ENCODE peak calls at places on chromosomes 16 and 17, in six cellular contexts. C is K562, M is H1, I is GM12891, B is HepG2, H is GM12878. X is an unnamed sample.

GRCh38 chr17:34366051-34366450 is 3.0 kb upstream of the CCL1 start:
- DNase-seq in C (no peak), M (no peak), I (no peak), B (no peak), H (no peak), X (no peak)

GRCh38 chr17:69485901-69486643 is 71.6 kb downstream of the MAP2K6 start:
- DNase-seq in C (no peak), M (no peak), I (no peak), B (no peak), H (no peak), X (no peak)

GRCh38 chr16:78611318-78611717 is 511.9 kb downstream of the WWOX start:
- DNase-seq in C (no peak), M (no peak), I (no peak), B (no peak), H (no peak), X (no peak)

GRCh38 chr17:70202840-70203239 is 33.5 kb downstream of the KCNJ2 start:
- DNase-seq in C (no peak), M (no peak), I (no peak), B (no peak), H (no peak), X (no peak)

GRCh38 chr16:56972898-56973689 is 11.3 kb downstream of the CETP start:
- DNase-seq in C (no peak), M (no peak), I (no peak), B (peak), H (no peak), X (no peak)

GRCh38 chr16:81485225-81485624 is 40.6 kb downstream of the CMIP start:
- DNase-seq in C (no peak), M (no peak), I (no peak), B (no peak), H (no peak), X (no peak)

GRCh38 chr16:4734730-4735575 is 616 bp downstream of the DNAAF8 start:
- DNase-seq in C (peak), M (peak), I (peak), B (peak), H (no peak), X (peak)

GRCh38 chr17:48483471-48484131 is 47.2 kb downstream of the HOXB1 start:
- DNase-seq in C (peak), M (no peak), I (peak), B (no peak), H (no peak), X (no peak)

GRCh38 chr17:19398301-19399181 is 11.6 kb upstream of the MFAP4 start:
- DNase-seq in C (no peak), M (no peak), I (no peak), B (no peak), H (no peak), X (no peak)

GRCh38 chr17:43702636-43703035 is 40.9 kb upstream of the MEOX1 start:
- DNase-seq in C (peak), M (peak), I (no peak), B (peak), H (no peak), X (no peak)

GRCh38 chr17:7043544-7044268 is at the start of gene SLC16A11:
- DNase-seq in C (no peak), M (peak), I (peak), B (no peak), H (no peak), X (no peak)

GRCh38 chr17:8123695-8124349 is at the start of gene HES7:
- DNase-seq in C (no peak), M (peak), I (no peak), B (no peak), H (no peak), X (no peak)

GRCh38 chr17:76696763-76697701 is 13.7 kb downstream of the MXRA7 start:
- DNase-seq in C (no peak), M (no peak), I (peak), B (peak), H (peak), X (peak)

GRCh38 chr17:17322516-17323510 is 19.6 kb downstream of the NT5M start:
- DNase-seq in C (no peak), M (no peak), I (no peak), B (no peak), H (no peak), X (no peak)

GRCh38 chr17:47714773-47715396 is 18.2 kb upstream of the TBX21 start:
- DNase-seq in C (no peak), M (no peak), I (no peak), B (no peak), H (peak), X (no peak)

GRCh38 chr16:88948781-88949490 is 28.1 kb downstream of the CBFA2T3 start:
- DNase-seq in C (no peak), M (no peak), I (no peak), B (no peak), H (no peak), X (no peak)

GRCh38 chr17:7956208-7956965 is 24.4 kb downstream of the CNTROB start:
- DNase-seq in C (no peak), M (no peak), I (no peak), B (no peak), H (no peak), X (no peak)

GRCh38 chr16:80433617-80434016 is 107.2 kb upstream of the DYNLRB2 start:
- DNase-seq in C (no peak), M (no peak), I (no peak), B (no peak), H (no peak), X (no peak)

GRCh38 chr17:5585814-5586558 is 1.7 kb upstream of the NLRP1 start:
- DNase-seq in C (peak), M (no peak), I (no peak), B (no peak), H (peak), X (no peak)

GRCh38 chr16:88920618-88921602 is 54.5 kb upstream of the PABPN1L start:
- DNase-seq in C (peak), M (no peak), I (peak), B (no peak), H (no peak), X (peak)

GRCh38 chr17:81342700-81343070 is 47.6 kb upstream of the SLC38A10 start:
- DNase-seq in C (no peak), M (peak), I (no peak), B (no peak), H (no peak), X (no peak)

GRCh38 chr17:50114849-50115357 is 15.1 kb downstream of the SAMD14 start:
- DNase-seq in C (no peak), M (peak), I (no peak), B (peak), H (no peak), X (no peak)

GRCh38 chr16:9092282-9092962 is 978 bp downstream of the HAPSTR1 start:
- DNase-seq in C (peak), M (peak), I (peak), B (peak), H (no peak), X (peak)

GRCh38 chr17:17127730-17128291 is 78.3 kb downstream of the PLD6 start:
- DNase-seq in C (no peak), M (no peak), I (no peak), B (no peak), H (no peak), X (no peak)

GRCh38 chr17:72574675-72575510 is 454.1 kb downstream of the SOX9 start:
- DNase-seq in C (no peak), M (no peak), I (no peak), B (no peak), H (no peak), X (no peak)

GRCh38 chr17:44360826-44361225 is 2.8 kb downstream of the FAM171A2 start:
- DNase-seq in C (peak), M (no peak), I (no peak), B (no peak), H (no peak), X (no peak)

GRCh38 chr17:77667478-77667877 is 291.0 kb upstream of the TNRC6C start:
- DNase-seq in C (no peak), M (no peak), I (no peak), B (no peak), H (no peak), X (no peak)

DNA sequence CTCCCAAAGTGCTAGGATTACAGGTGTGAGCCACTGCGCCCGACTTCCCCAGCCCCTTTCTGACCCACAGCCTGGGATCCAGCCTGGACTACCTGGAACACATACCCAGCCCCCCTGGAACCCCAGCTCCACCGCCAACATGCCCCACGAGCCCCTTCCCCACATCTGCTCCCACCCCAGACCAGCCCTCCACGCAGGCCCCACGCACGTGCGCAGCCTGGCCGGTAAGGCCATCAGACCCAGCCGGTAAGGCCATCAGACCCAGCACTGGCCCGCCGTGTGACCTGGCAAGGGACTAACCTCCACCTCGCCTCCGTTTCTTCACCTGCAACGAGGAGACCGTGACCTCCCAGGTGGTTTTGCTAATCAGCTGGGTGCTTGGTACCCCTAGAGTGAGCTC is 46.5 kb downstream of the RPH3AL start:
- DNase-seq in C (no peak), M (no peak), I (no peak), B (no peak), H (no peak), X (no peak)
- TF ChIP-seq TAF1 in C (no peak), M (no peak), I (no peak), B (no peak), H (no peak), X (no peak)

DNA sequence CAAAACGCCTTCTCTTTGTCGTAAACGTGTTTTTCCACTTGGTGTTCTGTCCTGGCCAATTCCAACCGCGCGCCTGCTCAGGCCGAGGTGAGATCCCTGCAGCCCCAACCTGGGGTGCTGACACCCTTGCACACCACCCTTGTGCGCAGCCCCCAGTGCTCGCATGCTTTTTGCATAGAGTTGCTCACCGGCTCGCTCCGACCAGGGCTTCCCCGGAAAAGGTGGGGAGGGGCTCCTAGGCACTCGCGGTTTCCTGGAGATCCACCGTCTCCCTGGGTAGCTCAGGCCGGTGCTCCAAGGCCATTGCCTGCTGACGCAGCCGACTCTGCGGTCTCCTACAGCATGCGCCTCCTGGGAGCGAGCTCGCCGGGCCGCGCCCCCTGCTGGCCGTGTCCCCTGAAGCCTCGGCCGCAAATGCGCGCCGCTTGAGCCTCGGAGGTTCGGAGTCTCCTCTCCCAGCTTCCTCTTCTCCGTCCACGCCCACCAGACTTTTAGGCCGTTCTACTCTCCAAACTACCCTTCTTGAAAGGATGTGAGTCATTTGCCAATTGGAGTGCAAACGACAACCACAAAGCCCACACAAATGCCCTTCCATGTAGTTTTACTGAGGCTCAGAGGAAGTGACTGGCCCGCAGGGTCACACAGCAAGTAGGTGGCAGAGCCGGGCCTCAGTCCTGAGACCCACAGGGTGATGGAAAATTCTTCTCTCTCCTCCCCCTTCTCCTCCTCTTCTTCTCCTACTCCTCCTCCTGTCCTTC is 7.2 kb upstream of the PDP2 start:
- DNase-seq in C (peak), M (peak), I (peak), B (peak), H (peak), X (peak)
- TF ChIP-seq POLR2AphosphoS5 in C (no peak), M (no peak), I (no peak), B (no peak), H (no peak), X (no peak)

GRCh38 chr16:1356061-1356900 is 4.5 kb downstream of the GNPTG start:
- DNase-seq in C (no peak), M (no peak), I (no peak), B (no peak), H (no peak), X (no peak)

GRCh38 chr16:1354815-1355214 is 3.1 kb downstream of the GNPTG start:
- DNase-seq in C (peak), M (no peak), I (no peak), B (no peak), H (no peak), X (no peak)

GRCh38 chr16:1361685-1362360 is 10.1 kb downstream of the GNPTG start:
- DNase-seq in C (no peak), M (no peak), I (no peak), B (no peak), H (no peak), X (no peak)

GRCh38 chr16:1355591-1355990 is 3.9 kb downstream of the GNPTG start:
- DNase-seq in C (no peak), M (no peak), I (no peak), B (no peak), H (no peak), X (no peak)

DNA sequence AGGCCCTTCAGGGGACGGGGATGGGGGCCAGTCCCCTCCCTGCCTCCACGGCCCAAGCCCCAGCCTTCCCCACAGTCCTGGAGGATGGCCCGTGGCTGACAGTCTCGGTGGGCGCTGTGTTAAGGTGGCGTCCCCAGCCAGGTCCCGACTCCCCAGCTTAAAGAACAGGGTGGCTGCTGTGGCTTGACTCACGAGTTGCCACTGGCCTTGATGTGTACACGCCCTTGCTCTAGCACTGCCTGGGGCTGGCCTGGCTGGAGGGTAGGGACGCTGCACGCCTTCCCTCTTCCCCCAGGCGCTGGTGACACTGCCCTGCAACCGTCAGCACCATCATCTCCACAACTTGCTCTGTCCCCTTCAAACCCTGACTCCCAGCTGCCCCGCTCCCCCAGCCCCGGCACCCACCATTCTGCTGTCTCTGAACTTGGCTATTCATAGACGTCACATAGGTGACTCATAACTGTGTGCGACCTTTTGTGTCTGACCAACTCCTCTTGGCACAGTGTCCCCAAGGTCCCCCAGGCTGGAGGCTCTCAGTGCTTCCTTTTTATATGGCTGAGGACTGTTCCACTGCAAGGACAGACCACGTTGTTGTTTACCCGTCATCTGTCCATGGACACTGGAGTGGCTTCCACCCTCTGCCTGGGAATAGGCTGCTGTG is 6.3 kb downstream of the GNPTG start:
- DNase-seq in C (no peak), M (no peak), I (no peak), B (no peak), H (no peak), X (no peak)
- TF ChIP-seq POLR2A in C (no peak), M (no peak), I (no peak), B (no peak), H (peak), X (no peak)

GRCh38 chr17:45438931-45439610 is 6.4 kb upstream of the ARHGAP27 start:
- DNase-seq in C (no peak), M (no peak), I (no peak), B (no peak), H (no peak), X (no peak)

GRCh38 chr17:45435481-45435880 is 2.8 kb upstream of the ARHGAP27 start:
- DNase-seq in C (no peak), M (no peak), I (no peak), B (no peak), H (no peak), X (no peak)

GRCh38 chr17:45436625-45437460 is 4.2 kb upstream of the ARHGAP27 start:
- DNase-seq in C (no peak), M (no peak), I (no peak), B (no peak), H (no peak), X (no peak)

GRCh38 chr17:45437461-45438283 is 5.0 kb upstream of the ARHGAP27 start:
- DNase-seq in C (no peak), M (no peak), I (no peak), B (no peak), H (no peak), X (no peak)

GRCh38 chr17:45436161-45436560 is 3.5 kb upstream of the ARHGAP27 start:
- DNase-seq in C (no peak), M (no peak), I (no peak), B (no peak), H (no peak), X (no peak)
- TF ChIP-seq TAF1 in C (no peak), M (no peak), I (no peak), B (no peak), H (no peak), X (no peak)

GRCh38 chr17:51166987-51167931 is 1.0 kb downstream of the NME2 start:
- DNase-seq in C (peak), M (peak), I (peak), B (peak), H (no peak), X (peak)
- TF ChIP-seq POLR2AphosphoS5 in C (peak), M (peak), I (no peak), B (peak), H (no peak), X (no peak)

X was measured in GM12892.